ENCODE peak calls at places on chromosome 17, in four cellular contexts. H is K562, L is WTC11, S is HepG2. N is an unnamed sample.
A peak's percentile ranks its signal among the peaks of the same experiment; 100 is the strongest.

GRCh38 chr17:7807206-7807605 is 26.8 kb upstream of the KDM6B start:
- DNase-seq in L (no peak), H (no peak), S (no peak), N (no peak)

GRCh38 chr17:80252871-80253270 is 7.8 kb upstream of the RNF213 start:
- DNase-seq in S (no peak), L (peak; percentile 81), H (peak; percentile 44), N (peak; percentile 88)

GRCh38 chr17:16989953-16990860 is 18.3 kb upstream of the TNFRSF13B start:
- DNase-seq in H (no peak), S (no peak), L (no peak), N (no peak)

GRCh38 chr17:75115545-75115944 is 5.8 kb downstream of the ARMC7 start:
- DNase-seq in L (no peak), H (no peak), S (no peak), N (no peak)

GRCh38 chr17:42530952-42531454 is 5.0 kb upstream of the NAGLU start:
- DNase-seq in L (no peak), H (no peak), S (peak; percentile 99), N (no peak)

GRCh38 chr17:61139219-61139618 is 260.4 kb upstream of the TBX2 start:
- DNase-seq in S (no peak), H (no peak), L (no peak), N (no peak)

GRCh38 chr17:4625181-4625601 is 16.3 kb downstream of the ALOX15 start:
- DNase-seq in S (no peak), L (no peak), H (no peak), N (no peak)

GRCh38 chr17:31511176-31511540 is 119.7 kb downstream of the RAB11FIP4 start:
- DNase-seq in H (no peak), L (no peak), S (no peak), N (no peak)

GRCh38 chr17:35242158-35242804 is 591 bp upstream of the SLFN5 start:
- DNase-seq in L (peak; percentile 83), H (peak; percentile 14), S (peak; percentile 53), N (peak; percentile 94)

GRCh38 chr17:40113961-40114272 is 7.9 kb upstream of the MSL1 start:
- DNase-seq in H (no peak), L (no peak), S (no peak), N (no peak)

GRCh38 chr17:74987909-74988711 is 678 bp downstream of the CDR2L start:
- DNase-seq in S (no peak), L (peak; percentile 78), H (peak; percentile 77), N (no peak)

GRCh38 chr17:64056269-64057005 is 36.0 kb upstream of the ICAM2 start:
- DNase-seq in L (peak; percentile 63), S (no peak), H (no peak), N (no peak)

GRCh38 chr17:72498671-72499210 is 377.9 kb downstream of the SOX9 start:
- DNase-seq in L (no peak), H (no peak), S (no peak), N (no peak)

GRCh38 chr17:444879-445454 is 92.4 kb upstream of the RPH3AL start:
- DNase-seq in H (no peak), L (no peak), S (peak; percentile 36), N (no peak)

GRCh38 chr17:29855686-29856085 is 74.3 kb downstream of the SSH2 start:
- DNase-seq in L (no peak), H (no peak), S (no peak), N (no peak)
- TF ChIP-seq HMGXB4 in L (no peak), H (no peak), S (no peak), N (no peak)

GRCh38 chr17:3552916-3553315 is 4.7 kb downstream of the TRPV3 start:
- DNase-seq in L (no peak), H (no peak), S (no peak), N (no peak)

GRCh38 chr17:3554440-3554839 is 3.2 kb downstream of the TRPV3 start:
- DNase-seq in S (no peak), L (no peak), H (no peak), N (no peak)

GRCh38 chr17:3555189-3555796 is 2.3 kb downstream of the TRPV3 start:
- DNase-seq in H (no peak), S (no peak), L (no peak), N (no peak)

GRCh38 chr17:3551189-3551588 is 6.4 kb downstream of the TRPV3 start:
- DNase-seq in H (no peak), L (no peak), S (no peak), N (no peak)

GRCh38 chr17:3553419-3554401 is 3.9 kb downstream of the TRPV3 start:
- DNase-seq in H (no peak), L (no peak), S (no peak), N (no peak)
- TF ChIP-seq HMGXB4 in H (no peak), L (no peak), S (no peak), N (no peak)

DNA sequence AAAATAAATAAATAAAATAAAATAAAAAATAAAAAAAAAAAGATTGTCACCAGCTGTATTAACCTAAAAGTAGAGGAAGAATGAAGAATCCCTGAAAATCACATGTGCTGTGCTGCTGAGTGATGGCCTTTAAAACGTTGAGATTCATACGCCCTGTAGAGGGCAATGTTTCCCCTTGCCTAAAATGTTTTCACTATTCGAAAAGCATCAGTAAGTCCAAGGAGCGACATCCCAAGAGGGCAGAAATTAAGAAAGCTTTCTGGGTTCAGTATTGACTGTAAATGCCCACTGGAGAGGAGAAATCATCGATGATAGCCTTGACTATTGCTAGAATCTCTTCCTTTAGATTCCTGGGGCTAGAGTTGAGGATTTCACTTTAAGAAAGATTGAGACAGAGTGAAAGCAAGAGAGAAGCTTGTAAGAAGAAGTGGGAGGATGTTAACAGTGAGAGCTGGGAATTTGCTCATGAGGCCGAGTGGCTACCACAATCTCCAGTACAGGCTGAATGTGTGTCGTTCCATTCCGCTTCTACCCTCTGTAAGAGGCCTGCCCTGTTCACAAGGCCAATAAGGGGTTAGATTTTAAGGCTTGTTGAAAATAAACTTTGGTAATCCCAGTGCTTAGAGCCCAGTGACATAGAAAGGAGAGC is 170.8 kb upstream of the FAM20A start:
- DNase-seq in S (peak; percentile 71), H (peak; percentile 14), L (no peak), N (peak; percentile 54)
- TF ChIP-seq HMGXB4 in S (peak; percentile 25), H (no peak), L (no peak), N (no peak)

DNA sequence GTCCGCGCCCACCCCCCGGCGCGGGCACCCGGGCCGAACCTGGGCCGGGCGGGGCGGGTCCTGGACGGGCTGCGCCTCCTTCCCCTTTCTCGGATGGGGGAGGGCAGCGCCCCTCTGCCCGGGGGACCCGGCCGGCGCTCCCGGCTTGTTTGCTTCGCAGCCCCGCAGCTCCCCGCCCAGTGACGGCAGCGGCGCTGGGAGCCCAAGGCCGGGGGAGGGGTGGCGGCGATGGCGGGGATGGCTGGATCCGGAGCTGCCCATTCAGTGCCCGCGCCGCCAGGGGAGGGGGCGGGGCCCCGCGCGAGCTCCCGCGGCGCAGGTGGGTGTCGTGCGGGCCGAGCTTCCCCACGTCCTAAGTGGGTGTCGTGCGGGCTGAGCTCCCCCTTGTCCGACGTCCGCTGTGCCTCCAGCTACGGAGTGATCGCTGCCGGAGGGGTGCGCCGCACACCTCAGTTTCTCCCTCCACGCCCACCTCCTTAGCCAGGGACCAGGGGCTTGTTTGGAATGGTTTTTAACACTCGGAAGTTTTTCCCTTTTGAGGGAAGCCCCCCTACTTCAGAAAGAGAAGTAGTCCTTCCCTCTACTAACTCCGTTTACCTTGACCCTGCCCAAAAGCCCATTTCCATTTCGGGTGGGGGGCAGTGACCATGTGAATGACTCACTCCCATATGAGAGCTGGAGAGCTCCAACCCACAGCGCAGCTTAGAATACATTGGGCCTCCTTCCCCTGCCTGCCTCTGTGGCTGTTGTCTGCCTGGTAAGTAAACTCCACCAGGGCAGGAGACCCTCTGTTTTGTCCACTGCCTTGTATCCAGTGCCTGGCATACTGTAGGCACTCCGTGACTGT is 733 bp downstream of the SGSM2 start:
- DNase-seq in H (peak; percentile 76), S (peak; percentile 46), L (peak; percentile 63), N (peak; percentile 91)
- TF ChIP-seq HMGXB4 in H (no peak), S (no peak), L (no peak), N (no peak)

GRCh38 chr17:49388692-49389513 is 25.8 kb downstream of the PHB1 start:
- DNase-seq in L (no peak), H (no peak), S (no peak), N (no peak)

GRCh38 chr17:49387374-49388289 is 25.6 kb upstream of the ZNF652 start:
- DNase-seq in S (no peak), L (no peak), H (peak; percentile 31), N (no peak)

GRCh38 chr17:49388290-49388640 is 26.2 kb upstream of the ZNF652 start:
- DNase-seq in S (no peak), H (no peak), L (no peak), N (no peak)

GRCh38 chr17:49393491-49394255 is 21.0 kb downstream of the PHB1 start:
- DNase-seq in S (no peak), H (no peak), L (no peak), N (no peak)

DNA sequence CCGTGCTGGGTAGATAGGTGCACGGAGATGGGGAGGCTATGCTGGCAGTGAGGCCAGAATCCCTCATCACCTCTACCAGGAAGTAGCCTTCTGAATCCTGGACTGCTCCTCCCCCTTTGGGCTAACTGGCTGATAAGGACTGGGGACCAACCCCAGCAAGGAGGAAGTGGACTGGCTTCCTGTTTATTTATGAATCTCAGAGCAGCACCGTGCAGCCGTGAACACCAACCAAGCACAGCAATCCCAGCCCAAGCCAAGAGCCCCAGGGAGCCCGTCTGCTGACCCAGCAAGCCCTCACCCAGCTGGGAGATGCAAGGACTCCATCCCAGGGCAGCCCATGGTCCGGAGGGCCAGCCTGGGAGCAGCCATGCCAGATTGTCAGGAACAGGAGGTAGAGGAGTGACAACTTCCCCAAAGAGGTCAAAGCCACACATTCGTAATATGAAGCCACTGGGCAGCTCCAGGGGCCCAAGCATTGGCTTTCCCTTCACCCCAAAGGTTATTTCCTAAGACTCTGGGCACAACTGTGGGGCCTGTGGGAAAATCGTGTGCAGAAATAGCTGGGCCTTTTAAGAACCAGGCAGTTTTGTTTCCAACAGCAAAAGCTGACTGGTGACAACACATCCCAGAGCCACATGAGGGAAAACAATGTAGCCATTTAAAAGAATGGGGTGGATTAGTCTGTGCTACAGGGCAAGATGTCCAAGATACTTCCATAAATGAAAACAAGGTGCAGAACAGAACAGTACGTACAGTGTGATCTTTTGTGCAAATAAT is 23.9 kb downstream of the PHB1 start:
- DNase-seq in S (peak; percentile 46), H (peak; percentile 37), L (no peak), N (no peak)
- TF ChIP-seq HMGXB4 in S (peak; percentile 26), H (no peak), L (no peak), N (no peak)

DNA sequence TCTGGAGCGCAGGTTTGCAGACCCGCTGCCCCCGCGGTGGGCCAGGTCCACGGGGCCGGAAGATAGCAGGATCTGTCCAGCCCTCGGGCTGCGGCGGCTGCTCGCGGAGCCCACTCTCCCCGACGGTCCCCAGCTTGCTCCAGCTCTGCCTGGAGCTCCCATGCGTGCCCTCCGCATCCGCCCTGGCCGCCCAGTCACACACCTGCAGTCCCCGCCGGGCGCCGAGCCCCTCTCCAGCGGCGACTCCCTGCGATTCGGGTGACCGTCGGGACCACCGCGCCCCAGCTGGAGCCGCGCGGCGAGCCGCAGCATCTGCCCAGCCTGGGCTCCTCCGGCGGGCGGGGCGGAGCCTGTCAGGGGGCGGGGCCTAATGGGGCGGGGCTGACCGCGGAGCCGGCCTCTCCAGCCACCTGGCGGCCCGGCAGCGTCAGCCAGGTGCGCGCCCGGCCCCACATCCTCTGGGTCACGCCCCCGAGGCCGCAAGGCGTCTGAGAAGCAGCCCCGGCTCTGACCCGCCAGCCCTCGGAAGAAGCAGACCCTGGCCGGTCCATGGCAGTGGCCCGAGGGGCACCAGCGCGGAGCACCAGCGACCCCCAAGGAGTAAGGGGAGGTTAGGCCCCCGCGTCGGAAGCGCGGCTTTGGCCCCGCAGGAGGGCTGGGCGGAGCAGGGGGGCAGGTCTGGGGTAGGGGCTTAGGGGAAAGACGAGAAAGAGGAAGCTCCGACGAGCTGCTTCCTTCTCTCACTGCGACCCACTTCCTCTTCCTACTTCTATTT is at the start of gene PIK3R5:
- DNase-seq in L (peak; percentile 92), H (peak; percentile 77), S (no peak), N (no peak)
- TF ChIP-seq HMGXB4 in L (peak; percentile 76), H (no peak), S (no peak), N (no peak)

GRCh38 chr17:48333034-48333491 is 97.0 kb downstream of the SKAP1 start:
- DNase-seq in S (no peak), L (no peak), H (no peak), N (no peak)
- TF ChIP-seq HMGXB4 in S (no peak), L (no peak), H (no peak), N (no peak)

GRCh38 chr17:14797801-14798200 is 467.3 kb downstream of the PMP22 start:
- DNase-seq in S (no peak), L (no peak), H (no peak), N (no peak)
- TF ChIP-seq HMGXB4 in S (no peak), L (no peak), H (no peak), N (no peak)

N was measured in A549.